ENCODE peak calls at places on chromosomes 11 and 22, in five cellular contexts. D is uterus, S is Peyer's patch, N is body of pancreas, G is tibial artery. P is an unnamed sample.
A peak's percentile ranks its signal among the peaks of the same experiment; 100 is the strongest.

GRCh38 chr11:93831343-93832082 is 18.9 kb downstream of the VSTM5 start:
- DNase-seq in S (no peak), N (no peak), D (no peak), G (no peak), P (no peak)

GRCh38 chr11:109401532-109401931 is 20.5 kb upstream of the C11orf87 start:
- DNase-seq in G (no peak), D (no peak), S (no peak), N (no peak), P (no peak)

GRCh38 chr11:70751142-70751734 is 352.9 kb downstream of the CTTN start:
- DNase-seq in S (no peak), G (no peak), D (no peak), N (no peak), P (no peak)

GRCh38 chr22:29765905-29766631 is 739 bp downstream of the ZMAT5 start:
- DNase-seq in N (no peak), G (no peak), S (no peak), D (no peak), P (no peak)

GRCh38 chr11:10329935-10330334 is 25.1 kb downstream of the ADM start:
- DNase-seq in D (no peak), N (no peak), S (no peak), G (no peak), P (no peak)

GRCh38 chr11:111119751-111120150 is 125.8 kb upstream of the POU2AF2 start:
- DNase-seq in G (no peak), S (no peak), D (no peak), N (no peak), P (no peak)

GRCh38 chr11:74739546-74740270 is 8.5 kb upstream of the CHRDL2 start:
- DNase-seq in N (peak; percentile 64), S (no peak), G (no peak), D (peak; percentile 59), P (no peak)

GRCh38 chr11:134207538-134208239 is 16.1 kb downstream of the NCAPD3 start:
- DNase-seq in S (peak; percentile 55), G (no peak), D (no peak), N (peak; percentile 43), P (peak; percentile 85)

GRCh38 chr22:40853961-40854360 is 2.5 kb downstream of the ST13 start:
- DNase-seq in D (no peak), S (no peak), G (no peak), N (no peak), P (no peak)

GRCh38 chr11:46273511-46274205 is 3.8 kb upstream of the CREB3L1 start:
- DNase-seq in S (peak; percentile 70), N (peak; percentile 87), G (no peak), D (no peak), P (peak; percentile 57)

GRCh38 chr11:130858215-130858614 is 58.1 kb downstream of the SNX19 start:
- DNase-seq in D (no peak), G (no peak), S (no peak), N (peak; percentile 56), P (no peak)

GRCh38 chr22:35538801-35539321 is 1.8 kb upstream of the RASD2 start:
- DNase-seq in S (no peak), G (no peak), N (peak; percentile 27), D (no peak), P (no peak)

GRCh38 chr11:76700177-76701100 is 29.9 kb upstream of the LRRC32 start:
- DNase-seq in N (no peak), G (no peak), D (peak; percentile 82), S (peak; percentile 32), P (peak; percentile 49)

GRCh38 chr22:41917906-41918791 is 3.3 kb upstream of the SHISA8 start:
- DNase-seq in D (no peak), N (peak; percentile 40), G (no peak), S (peak; percentile 65), P (peak; percentile 88)

GRCh38 chr11:64870176-64870892 is 8.1 kb downstream of the EHD1 start:
- DNase-seq in G (peak; percentile 87), N (no peak), D (no peak), S (no peak), P (peak; percentile 88)

GRCh38 chr11:6608726-6609501 is 3.1 kb downstream of the TAF10 start:
- DNase-seq in D (peak; percentile 77), S (no peak), G (peak; percentile 79), N (no peak), P (no peak)

GRCh38 chr22:21055564-21055834 is 9.8 kb downstream of the LRRC74B start:
- DNase-seq in D (no peak), S (no peak), N (no peak), G (no peak), P (no peak)

GRCh38 chr11:87368876-87369480 is 331.2 kb downstream of the TMEM135 start:
- DNase-seq in N (no peak), S (no peak), D (no peak), G (no peak), P (no peak)

GRCh38 chr11:2103666-2104523 is 35.3 kb downstream of the IGF2 start:
- DNase-seq in N (no peak), D (peak; percentile 11), G (peak; percentile 44), S (no peak), P (peak; percentile 46)

GRCh38 chr11:57230316-57230715 is 6.7 kb downstream of the APLNR start:
- DNase-seq in G (no peak), S (no peak), N (no peak), D (no peak), P (no peak)

GRCh38 chr11:2460540-2461252 is 15.9 kb downstream of the KCNQ1 start:
- DNase-seq in S (peak; percentile 79), G (peak; percentile 61), N (no peak), D (no peak), P (no peak)

GRCh38 chr11:132685174-132685611 is 847.1 kb downstream of the OPCML start:
- DNase-seq in G (no peak), S (no peak), N (no peak), D (no peak), P (no peak)

GRCh38 chr11:79594839-79595238 is 154.0 kb upstream of the TENM4 start:
- DNase-seq in G (no peak), N (no peak), S (no peak), D (no peak), P (no peak)

GRCh38 chr11:11584446-11584810 is 37.4 kb downstream of the GALNT18 start:
- DNase-seq in G (peak; percentile 58), D (no peak), S (no peak), N (no peak), P (no peak)

GRCh38 chr11:13298765-13299164 is 21.2 kb downstream of the BMAL1 start:
- DNase-seq in N (no peak), S (no peak), G (no peak), D (no peak), P (peak; percentile 53)

GRCh38 chr11:13297308-13297916 is 19.8 kb downstream of the BMAL1 start:
- DNase-seq in S (no peak), N (no peak), G (no peak), D (no peak), P (peak; percentile 67)

GRCh38 chr11:13301522-13301921 is 23.9 kb downstream of the BMAL1 start:
- DNase-seq in D (no peak), N (no peak), S (no peak), G (no peak), P (no peak)

GRCh38 chr11:13294771-13295579 is 17.4 kb downstream of the BMAL1 start:
- DNase-seq in D (no peak), G (no peak), N (no peak), S (no peak), P (no peak)

DNA sequence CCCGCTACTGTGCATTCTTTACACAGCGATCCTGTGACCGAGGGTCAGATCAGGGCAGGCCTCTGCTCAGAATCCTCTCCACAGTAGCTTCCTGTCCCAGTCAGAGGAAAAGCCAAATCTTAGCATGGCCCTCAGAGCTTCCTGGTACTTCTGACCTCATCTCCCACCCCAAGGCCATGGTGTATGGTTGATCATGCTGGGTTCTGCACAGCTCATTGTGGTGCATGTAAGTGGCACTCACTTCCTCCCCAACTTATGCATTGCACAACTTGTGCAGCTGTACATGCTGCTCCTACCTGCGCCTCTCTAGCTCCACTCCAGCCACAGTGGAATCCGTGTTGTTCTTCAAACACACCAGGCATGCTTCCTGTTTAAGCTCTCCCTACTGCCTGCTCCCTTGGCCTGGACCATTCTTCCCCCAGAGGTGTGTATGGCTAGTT is 20.3 kb downstream of the BMAL1 start:
- DNase-seq in G (no peak), D (no peak), N (no peak), S (no peak), P (peak; percentile 78)
- H3K4me1 ChIP-seq in G (peaks cover 28% of the 10 kb centered on the region), D (no peaks in the 10 kb centered on the region), N (peaks cover 29% of the 10 kb centered on the region), S (peaks cover 23% of the 10 kb centered on the region), P (peaks cover 19% of the 10 kb centered on the region)

GRCh38 chr22:39727541-39727940 is 157.0 kb downstream of the CACNA1I start:
- DNase-seq in S (peak; percentile 51), D (no peak), N (no peak), G (peak; percentile 20), P (no peak)
- H3K27me3 ChIP-seq in S (no peaks in the 10 kb centered on the region), D (no peaks in the 10 kb centered on the region), N (no peaks in the 10 kb centered on the region), G (no peaks in the 10 kb centered on the region), P (no peaks in the 10 kb centered on the region)

DNA sequence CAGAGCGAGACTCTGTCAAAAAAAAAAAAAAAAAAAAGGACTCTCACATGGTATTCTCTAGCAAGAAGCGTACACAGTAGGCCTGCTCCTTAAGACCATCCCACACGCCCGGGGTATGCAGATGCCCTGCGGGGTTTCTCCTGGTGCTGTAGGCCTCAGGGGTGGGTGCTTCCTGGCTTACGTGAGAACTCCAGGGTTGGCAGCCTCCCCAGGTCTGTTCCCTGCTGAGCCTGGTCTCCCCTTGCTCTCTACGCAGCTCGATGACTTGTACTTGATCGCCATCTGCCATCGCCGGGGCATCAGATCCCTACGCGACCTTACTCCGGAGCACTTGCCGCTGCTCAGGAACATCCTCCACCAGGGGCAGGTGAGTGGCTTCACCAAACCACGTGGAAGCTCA is 12.4 kb upstream of the ST3GAL4 start:
- DNase-seq in N (no peak), D (no peak), G (no peak), S (no peak), P (peak; percentile 59)
- H3K4me1 ChIP-seq in N (peaks cover 35% of the 10 kb centered on the region), D (no peaks in the 10 kb centered on the region), G (peaks cover 21% of the 10 kb centered on the region), S (peaks cover 11% of the 10 kb centered on the region), P (peaks cover 28% of the 10 kb centered on the region)

DNA sequence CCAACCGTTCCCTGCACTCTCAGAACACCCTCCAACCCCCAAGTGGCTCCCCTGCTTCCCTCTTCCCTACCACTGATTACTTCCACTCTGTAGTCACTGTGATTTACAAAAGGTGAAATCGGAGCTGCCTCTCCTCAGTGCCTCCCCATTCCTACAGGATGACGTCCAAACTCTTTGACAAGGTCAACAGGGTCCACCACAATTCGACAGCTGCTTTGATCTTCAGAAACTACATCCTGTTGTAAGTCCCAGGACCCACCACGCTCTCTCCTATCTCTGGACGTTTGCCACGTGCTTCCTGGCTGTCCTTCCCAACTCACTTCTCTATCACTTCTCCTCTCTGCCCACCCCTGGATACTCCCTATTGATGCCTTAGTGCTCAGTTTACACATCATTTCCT is 85.0 kb upstream of the EIF3D start:
- DNase-seq in N (peak; percentile 20), D (no peak), G (no peak), S (no peak), P (no peak)
- H3K27me3 ChIP-seq in N (no peaks in the 10 kb centered on the region), D (no peaks in the 10 kb centered on the region), G (no peaks in the 10 kb centered on the region), S (no peaks in the 10 kb centered on the region), P (peaks cover 1% of the 10 kb centered on the region)

DNA sequence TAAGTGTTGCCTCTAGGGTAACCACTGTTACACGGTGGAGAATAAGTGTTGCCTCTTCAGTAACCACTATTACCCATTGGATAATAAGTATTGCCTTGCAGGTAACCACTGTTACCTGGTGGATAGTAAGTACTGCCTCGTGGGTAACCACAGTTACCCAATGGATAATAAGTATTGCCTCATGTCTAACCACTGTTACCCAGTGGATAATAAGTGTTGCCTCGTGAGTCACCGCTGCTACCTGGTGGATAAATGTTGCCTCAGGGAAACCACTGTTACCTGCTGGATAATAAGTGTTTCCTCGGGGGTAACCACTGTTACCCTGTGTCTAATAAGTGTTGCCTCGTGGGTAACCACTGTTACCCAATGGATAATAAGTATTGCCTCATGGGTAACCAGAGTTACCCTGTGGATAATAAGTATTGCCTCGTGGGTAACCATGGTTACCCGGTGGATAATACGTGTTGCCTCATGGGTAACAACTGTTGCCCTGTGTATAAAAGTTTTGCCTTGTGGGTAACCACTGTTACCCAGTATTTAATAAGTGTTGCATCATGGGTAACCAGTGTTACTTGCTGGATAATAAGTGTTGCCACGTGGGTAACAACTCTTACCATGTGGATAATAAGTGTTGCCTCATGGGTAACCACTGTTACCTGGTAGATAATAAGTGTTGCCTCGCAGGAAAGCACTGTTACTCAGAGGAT is 12.3 kb upstream of the NXPE4 start:
- DNase-seq in G (no peak), N (no peak), S (no peak), D (no peak), P (no peak)
- H3K4me1 ChIP-seq in G (no peaks in the 10 kb centered on the region), N (no peaks in the 10 kb centered on the region), S (no peaks in the 10 kb centered on the region), D (no peaks in the 10 kb centered on the region), P (no peaks in the 10 kb centered on the region)